ENCODE peak calls at places on chromosomes 13 and 19, in ten cellular contexts. A, I, S, L, E, M, N, F, C and D are unnamed samples.

GRCh38 chr19:56133858-56134654 is 7.0 kb upstream of the ZNF444 start:
- DNase-seq in M (no peak), I (no peak), S (no peak), N (no peak), L (no peak), F (no peak), A (peak), C (no peak), E (no peak), D (no peak)

GRCh38 chr19:5075603-5076002 is 106.7 kb downstream of the KDM4B start:
- DNase-seq in S (no peak), F (no peak), A (peak), E (no peak), C (no peak), N (no peak), I (no peak), M (no peak), L (no peak), D (no peak)

GRCh38 chr19:34853369-34853768 is 73.3 kb upstream of the ZNF30 start:
- DNase-seq in N (no peak), M (no peak), F (no peak), I (no peak), S (no peak), E (no peak), L (no peak), A (no peak), C (no peak), D (no peak)

GRCh38 chr13:77779461-77780272 is 82.2 kb downstream of the SLAIN1 start:
- DNase-seq in I (peak), A (peak), S (peak), L (no peak), C (peak), E (peak), N (no peak), F (peak), M (no peak), D (no peak)

GRCh38 chr19:1027020-1027952 is 878 bp downstream of the CNN2 start:
- DNase-seq in C (no peak), A (peak), I (no peak), N (no peak), S (no peak), L (no peak), E (peak), F (no peak), M (no peak), D (no peak)

GRCh38 chr13:109786457-109787134 is at the start of gene IRS2:
- DNase-seq in C (peak), A (peak), N (peak), I (peak), F (peak), M (peak), S (peak), E (peak), L (peak), D (peak)

GRCh38 chr13:113771709-113772331 is 12.8 kb downstream of the TMEM255B start:
- DNase-seq in S (no peak), F (no peak), M (no peak), L (no peak), I (no peak), C (no peak), N (no peak), E (no peak), A (no peak), D (no peak)

GRCh38 chr19:31372245-31372781 is 23.1 kb upstream of the TSHZ3 start:
- DNase-seq in F (no peak), M (no peak), I (no peak), L (no peak), S (no peak), A (no peak), N (no peak), C (no peak), E (no peak), D (no peak)

GRCh38 chr19:53537523-53538377 is at the start of gene ZNF331:
- DNase-seq in C (peak), N (peak), M (peak), S (peak), F (peak), E (peak), L (peak), I (peak), A (peak), D (peak)